ENCODE peak calls at places on chromosome 12, in nine cellular contexts. One of them, this sample, is unnamed.

GRCh38 chr12:50326636-50327284 is 43.4 kb upstream of the LIMA1 start:
- DNase-seq in Peyer's patch: peak; percentile 49
- DNase-seq in lower leg skin: no peak
- DNase-seq in adrenal gland: no peak
- DNase-seq in GM12878: no peak
- DNase-seq in body of pancreas: peak; percentile 51
- DNase-seq in stomach: peak; percentile 54
- DNase-seq in uterus: no peak
- DNase-seq in heart left ventricle: no peak
- DNase-seq in this sample: no peak

GRCh38 chr12:61250303-61250702 is 1009.9 kb upstream of the USP15 start:
- DNase-seq in Peyer's patch: no peak
- DNase-seq in lower leg skin: no peak
- DNase-seq in adrenal gland: no peak
- DNase-seq in GM12878: no peak
- DNase-seq in body of pancreas: no peak
- DNase-seq in stomach: no peak
- DNase-seq in uterus: no peak
- DNase-seq in heart left ventricle: no peak
- DNase-seq in this sample: no peak

GRCh38 chr12:32559434-32559833 is 119.7 kb upstream of the DNM1L start:
- DNase-seq in Peyer's patch: no peak
- DNase-seq in lower leg skin: no peak
- DNase-seq in adrenal gland: no peak
- DNase-seq in GM12878: no peak
- DNase-seq in body of pancreas: no peak
- DNase-seq in stomach: no peak
- DNase-seq in uterus: no peak
- DNase-seq in heart left ventricle: no peak
- DNase-seq in this sample: no peak

GRCh38 chr12:32611986-32612385 is 67.1 kb upstream of the DNM1L start:
- DNase-seq in Peyer's patch: no peak
- DNase-seq in lower leg skin: no peak
- DNase-seq in adrenal gland: no peak
- DNase-seq in GM12878: no peak
- DNase-seq in body of pancreas: no peak
- DNase-seq in stomach: no peak
- DNase-seq in uterus: no peak
- DNase-seq in heart left ventricle: peak; percentile 72
- DNase-seq in this sample: no peak

GRCh38 chr12:91381309-91381804 is 198.7 kb upstream of the DCN start:
- DNase-seq in Peyer's patch: peak; percentile 49
- DNase-seq in lower leg skin: peak; percentile 65
- DNase-seq in adrenal gland: peak; percentile 91
- DNase-seq in GM12878: peak; percentile 20
- DNase-seq in body of pancreas: peak; percentile 50
- DNase-seq in stomach: peak; percentile 48
- DNase-seq in uterus: peak; percentile 38
- DNase-seq in heart left ventricle: peak; percentile 52
- DNase-seq in this sample: peak; percentile 8

GRCh38 chr12:9651265-9651729 is 18.2 kb upstream of the CLEC2D start:
- DNase-seq in Peyer's patch: no peak
- DNase-seq in lower leg skin: no peak
- DNase-seq in adrenal gland: no peak
- DNase-seq in GM12878: no peak
- DNase-seq in body of pancreas: no peak
- DNase-seq in stomach: no peak
- DNase-seq in uterus: no peak
- DNase-seq in heart left ventricle: peak; percentile 26
- DNase-seq in this sample: no peak

GRCh38 chr12:62435337-62436163 is 31.1 kb upstream of the MON2 start:
- DNase-seq in Peyer's patch: peak; percentile 59
- DNase-seq in lower leg skin: peak; percentile 28
- DNase-seq in adrenal gland: peak; percentile 80
- DNase-seq in GM12878: no peak
- DNase-seq in body of pancreas: peak; percentile 64
- DNase-seq in stomach: peak; percentile 49
- DNase-seq in uterus: peak; percentile 33
- DNase-seq in heart left ventricle: peak; percentile 49
- DNase-seq in this sample: no peak

GRCh38 chr12:20436367-20436766 is 68.0 kb downstream of the PDE3A start:
- DNase-seq in Peyer's patch: no peak
- DNase-seq in lower leg skin: no peak
- DNase-seq in adrenal gland: no peak
- DNase-seq in GM12878: no peak
- DNase-seq in body of pancreas: no peak
- DNase-seq in stomach: no peak
- DNase-seq in uterus: no peak
- DNase-seq in heart left ventricle: no peak
- DNase-seq in this sample: no peak

GRCh38 chr12:89060133-89060532 is 292.2 kb downstream of the DUSP6 start:
- DNase-seq in Peyer's patch: no peak
- DNase-seq in lower leg skin: no peak
- DNase-seq in adrenal gland: no peak
- DNase-seq in GM12878: no peak
- DNase-seq in body of pancreas: no peak
- DNase-seq in stomach: no peak
- DNase-seq in uterus: no peak
- DNase-seq in heart left ventricle: no peak
- DNase-seq in this sample: no peak

GRCh38 chr12:6201199-6201608 is 1.0 kb downstream of the CD9 start:
- DNase-seq in Peyer's patch: peak; percentile 74
- DNase-seq in lower leg skin: no peak
- DNase-seq in adrenal gland: peak; percentile 71
- DNase-seq in GM12878: no peak
- DNase-seq in body of pancreas: peak; percentile 55
- DNase-seq in stomach: no peak
- DNase-seq in uterus: no peak
- DNase-seq in heart left ventricle: no peak
- DNase-seq in this sample: no peak

GRCh38 chr12:52178984-52179383 is 12.8 kb downstream of the KRT80 start:
- DNase-seq in Peyer's patch: no peak
- DNase-seq in lower leg skin: no peak
- DNase-seq in adrenal gland: no peak
- DNase-seq in GM12878: no peak
- DNase-seq in body of pancreas: no peak
- DNase-seq in stomach: no peak
- DNase-seq in uterus: no peak
- DNase-seq in heart left ventricle: no peak
- DNase-seq in this sample: no peak

GRCh38 chr12:98162906-98163678 is 352.3 kb upstream of the TMPO start:
- DNase-seq in Peyer's patch: no peak
- DNase-seq in lower leg skin: no peak
- DNase-seq in adrenal gland: no peak
- DNase-seq in GM12878: no peak
- DNase-seq in body of pancreas: no peak
- DNase-seq in stomach: no peak
- DNase-seq in uterus: no peak
- DNase-seq in heart left ventricle: no peak
- DNase-seq in this sample: no peak

DNA sequence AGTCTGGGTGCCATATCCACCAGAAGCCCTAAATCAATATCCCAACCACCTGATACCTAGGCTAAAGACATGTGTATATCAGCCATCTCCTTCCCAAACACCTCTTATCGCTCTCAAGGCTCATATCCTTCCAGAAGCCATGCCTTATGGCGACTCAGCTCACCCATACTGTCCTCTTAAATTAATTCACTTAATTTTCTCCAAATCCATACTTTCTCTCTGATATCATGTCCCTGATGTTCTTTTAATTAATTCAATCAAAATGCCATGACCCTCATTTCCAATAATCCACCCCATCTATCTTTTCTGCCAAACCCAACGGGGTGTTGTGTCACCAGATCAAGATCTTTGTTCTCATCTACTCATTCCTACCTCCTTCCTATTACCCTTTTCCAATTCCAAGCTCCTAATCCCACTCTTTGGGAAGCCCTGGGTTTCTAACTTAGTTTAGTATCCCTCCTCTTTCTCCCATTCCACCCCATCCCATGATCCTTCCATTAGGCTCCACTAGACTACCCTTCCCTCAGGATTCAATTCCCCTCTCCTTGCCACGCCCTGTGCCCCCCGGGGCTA is 723 bp downstream of the ATF7 start:
- DNase-seq in Peyer's patch: no peak
- DNase-seq in lower leg skin: no peak
- DNase-seq in adrenal gland: no peak
- DNase-seq in GM12878: no peak
- DNase-seq in body of pancreas: no peak
- DNase-seq in stomach: no peak
- DNase-seq in uterus: no peak
- DNase-seq in heart left ventricle: no peak
- DNase-seq in this sample: no peak
- TF ChIP-seq POLR2A in Peyer's patch: no peak
- TF ChIP-seq POLR2A in lower leg skin: no peak
- TF ChIP-seq POLR2A in adrenal gland: no peak
- TF ChIP-seq POLR2A in GM12878: no peak
- TF ChIP-seq POLR2A in body of pancreas: no peak
- TF ChIP-seq POLR2A in stomach: no peak
- TF ChIP-seq POLR2A in uterus: no peak
- TF ChIP-seq POLR2A in heart left ventricle: no peak
- TF ChIP-seq POLR2A in this sample: no peak

DNA sequence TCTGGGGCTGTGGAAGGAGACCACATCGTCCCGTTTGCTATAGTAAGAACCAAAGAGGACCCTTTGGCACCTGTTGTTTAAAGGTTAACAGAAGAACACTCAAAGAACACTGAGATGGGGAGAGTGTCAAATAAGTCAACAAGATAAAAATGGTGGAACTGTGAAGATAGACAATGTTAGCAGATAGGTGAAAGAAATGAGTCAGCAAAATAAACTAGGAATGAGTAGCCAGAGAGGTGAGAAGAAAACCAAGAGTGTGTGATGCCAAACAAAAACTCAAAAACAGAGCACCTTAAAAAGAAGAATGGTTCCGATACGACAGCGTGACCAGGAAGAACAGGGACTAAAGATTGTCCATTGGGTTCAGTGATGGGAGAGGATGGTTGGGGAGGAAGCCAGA is 74.7 kb upstream of the PIWIL1 start:
- DNase-seq in Peyer's patch: no peak
- DNase-seq in lower leg skin: no peak
- DNase-seq in adrenal gland: no peak
- DNase-seq in GM12878: no peak
- DNase-seq in body of pancreas: no peak
- DNase-seq in stomach: no peak
- DNase-seq in uterus: no peak
- DNase-seq in heart left ventricle: no peak
- DNase-seq in this sample: no peak
- TF ChIP-seq POLR2A in Peyer's patch: no peak
- TF ChIP-seq POLR2A in lower leg skin: no peak
- TF ChIP-seq POLR2A in adrenal gland: no peak
- TF ChIP-seq POLR2A in GM12878: no peak
- TF ChIP-seq POLR2A in body of pancreas: no peak
- TF ChIP-seq POLR2A in stomach: no peak
- TF ChIP-seq POLR2A in uterus: no peak
- TF ChIP-seq POLR2A in heart left ventricle: no peak
- TF ChIP-seq POLR2A in this sample: no peak

DNA sequence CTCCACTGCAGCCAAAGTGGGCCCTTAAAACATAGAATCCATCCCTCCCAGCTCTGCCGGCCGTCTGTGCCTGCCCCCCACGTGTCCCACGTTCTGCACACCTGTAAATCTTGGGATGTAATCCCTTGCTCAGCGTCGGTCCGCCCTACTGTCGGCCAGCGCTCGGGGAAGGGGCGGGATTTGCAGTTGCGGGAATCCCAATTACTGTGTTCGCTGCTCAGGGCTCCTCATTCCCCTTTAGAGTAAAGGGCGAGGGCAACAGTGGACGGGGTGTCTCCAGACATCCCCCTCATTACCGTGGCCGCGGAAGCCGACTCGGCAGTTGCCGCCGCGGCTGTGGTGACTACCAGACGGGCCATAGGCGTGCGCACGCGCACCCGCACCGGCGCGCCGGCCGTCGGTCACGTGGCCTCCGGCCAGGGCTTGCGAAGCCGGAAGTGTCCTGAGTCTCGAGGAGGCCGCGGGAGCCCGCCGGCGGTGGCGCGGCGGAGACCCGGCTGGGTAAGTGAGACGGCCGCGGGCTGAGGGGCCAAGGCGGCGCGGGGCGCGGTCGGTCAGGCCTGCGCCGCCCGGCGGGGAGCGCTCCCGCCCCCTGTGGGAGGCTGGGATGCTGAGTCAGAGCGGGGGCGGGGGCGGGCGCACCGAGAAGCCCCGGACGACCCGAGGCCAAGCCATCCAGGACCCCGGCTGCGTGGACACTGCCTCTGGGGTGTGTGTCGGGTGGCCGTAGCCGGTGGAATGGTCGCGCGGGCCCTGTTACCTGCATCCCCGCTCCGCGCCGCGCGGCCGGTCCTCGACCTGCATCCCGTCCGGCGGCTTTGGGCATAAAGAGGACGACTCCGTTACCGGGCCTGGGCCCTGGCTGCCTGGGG is at the start of gene TBK1:
- DNase-seq in Peyer's patch: peak; percentile 94
- DNase-seq in lower leg skin: peak; percentile 82
- DNase-seq in adrenal gland: peak; percentile 96
- DNase-seq in GM12878: peak; percentile 53
- DNase-seq in body of pancreas: peak; percentile 92
- DNase-seq in stomach: peak; percentile 93
- DNase-seq in uterus: peak; percentile 91
- DNase-seq in heart left ventricle: peak; percentile 92
- DNase-seq in this sample: peak; percentile 82
- TF ChIP-seq POLR2A in Peyer's patch: peak; percentile 75
- TF ChIP-seq POLR2A in lower leg skin: peak; percentile 49
- TF ChIP-seq POLR2A in adrenal gland: peak; percentile 81
- TF ChIP-seq POLR2A in GM12878: peak; percentile 83
- TF ChIP-seq POLR2A in body of pancreas: peak; percentile 87
- TF ChIP-seq POLR2A in stomach: no peak
- TF ChIP-seq POLR2A in uterus: peak; percentile 82
- TF ChIP-seq POLR2A in heart left ventricle: peak; percentile 84
- TF ChIP-seq POLR2A in this sample: peak; percentile 73

GRCh38 chr12:100142851-100143559 is at the start of gene BLTP3B:
- DNase-seq in Peyer's patch: peak; percentile 96
- DNase-seq in lower leg skin: peak; percentile 91
- DNase-seq in adrenal gland: peak; percentile 96
- DNase-seq in GM12878: peak; percentile 27
- DNase-seq in body of pancreas: peak; percentile 90
- DNase-seq in stomach: peak; percentile 94
- DNase-seq in uterus: peak; percentile 92
- DNase-seq in heart left ventricle: peak; percentile 93
- DNase-seq in this sample: peak; percentile 56

GRCh38 chr12:100145643-100146042 is 3.0 kb upstream of the BLTP3B start:
- DNase-seq in Peyer's patch: no peak
- DNase-seq in lower leg skin: no peak
- DNase-seq in adrenal gland: no peak
- DNase-seq in GM12878: no peak
- DNase-seq in body of pancreas: no peak
- DNase-seq in stomach: no peak
- DNase-seq in uterus: no peak
- DNase-seq in heart left ventricle: no peak
- DNase-seq in this sample: no peak

GRCh38 chr12:100138048-100138907 is 4.4 kb downstream of the BLTP3B start:
- DNase-seq in Peyer's patch: no peak
- DNase-seq in lower leg skin: no peak
- DNase-seq in adrenal gland: no peak
- DNase-seq in GM12878: no peak
- DNase-seq in body of pancreas: no peak
- DNase-seq in stomach: no peak
- DNase-seq in uterus: no peak
- DNase-seq in heart left ventricle: no peak
- DNase-seq in this sample: no peak

GRCh38 chr12:100141666-100141997 is 1.0 kb downstream of the BLTP3B start:
- DNase-seq in Peyer's patch: no peak
- DNase-seq in lower leg skin: peak; percentile 74
- DNase-seq in adrenal gland: peak; percentile 72
- DNase-seq in GM12878: no peak
- DNase-seq in body of pancreas: no peak
- DNase-seq in stomach: no peak
- DNase-seq in uterus: peak; percentile 40
- DNase-seq in heart left ventricle: no peak
- DNase-seq in this sample: peak; percentile 19

GRCh38 chr12:100141998-100142850 is 450 bp downstream of the BLTP3B start:
- DNase-seq in Peyer's patch: peak; percentile 62
- DNase-seq in lower leg skin: peak; percentile 60
- DNase-seq in adrenal gland: peak; percentile 68
- DNase-seq in GM12878: no peak
- DNase-seq in body of pancreas: peak; percentile 59
- DNase-seq in stomach: peak; percentile 75
- DNase-seq in uterus: peak; percentile 46
- DNase-seq in heart left ventricle: peak; percentile 53
- DNase-seq in this sample: peak; percentile 19
- TF ChIP-seq POLR2A in Peyer's patch: peak; percentile 40
- TF ChIP-seq POLR2A in lower leg skin: no peak
- TF ChIP-seq POLR2A in adrenal gland: peak; percentile 64
- TF ChIP-seq POLR2A in GM12878: peak; percentile 97
- TF ChIP-seq POLR2A in body of pancreas: peak; percentile 52
- TF ChIP-seq POLR2A in stomach: no peak
- TF ChIP-seq POLR2A in uterus: peak; percentile 53
- TF ChIP-seq POLR2A in heart left ventricle: peak; percentile 71
- TF ChIP-seq POLR2A in this sample: peak; percentile 90